ENCODE peak calls at places on chromosomes 3 and 15, in five cellular contexts. One of them, this sample, is unnamed.
A peak's percentile ranks its signal among the peaks of the same experiment; 100 is the strongest.

GRCh38 chr15:50262533-50262932 is 3.0 kb downstream of the HDC start:
- DNase-seq in body of pancreas: no peak
- DNase-seq in OCI-LY7: no peak
- DNase-seq in spleen: no peak
- DNase-seq in endothelial cell of umbilical vein: no peak
- DNase-seq in this sample: no peak

GRCh38 chr3:11553436-11554235 is 90.1 kb downstream of the VGLL4 start:
- DNase-seq in body of pancreas: peak; percentile 51
- DNase-seq in OCI-LY7: no peak
- DNase-seq in spleen: peak; percentile 70
- DNase-seq in endothelial cell of umbilical vein: peak; percentile 46
- DNase-seq in this sample: no peak

GRCh38 chr3:80014576-80014975 is 246.8 kb upstream of the ROBO1 start:
- DNase-seq in body of pancreas: no peak
- DNase-seq in OCI-LY7: no peak
- DNase-seq in spleen: no peak
- DNase-seq in endothelial cell of umbilical vein: no peak
- DNase-seq in this sample: no peak

GRCh38 chr3:184320099-184320445 is 5.7 kb downstream of the EIF4G1 start:
- DNase-seq in body of pancreas: peak; percentile 98
- DNase-seq in OCI-LY7: no peak
- DNase-seq in spleen: peak; percentile 93
- DNase-seq in endothelial cell of umbilical vein: peak; percentile 94
- DNase-seq in this sample: peak; percentile 92

GRCh38 chr3:140351466-140351865 is 326.4 kb upstream of the TRIM42 start:
- DNase-seq in body of pancreas: no peak
- DNase-seq in OCI-LY7: no peak
- DNase-seq in spleen: no peak
- DNase-seq in endothelial cell of umbilical vein: no peak
- DNase-seq in this sample: no peak

GRCh38 chr3:143850877-143851276 is 2.6 kb upstream of the SLC9A9 start:
- DNase-seq in body of pancreas: no peak
- DNase-seq in OCI-LY7: no peak
- DNase-seq in spleen: no peak
- DNase-seq in endothelial cell of umbilical vein: no peak
- DNase-seq in this sample: no peak

GRCh38 chr3:30908466-30909037 is 14.1 kb upstream of the GADL1 start:
- DNase-seq in body of pancreas: no peak
- DNase-seq in OCI-LY7: no peak
- DNase-seq in spleen: no peak
- DNase-seq in endothelial cell of umbilical vein: no peak
- DNase-seq in this sample: no peak

GRCh38 chr3:69370156-69370944 is 15.5 kb downstream of the FRMD4B start:
- DNase-seq in body of pancreas: peak; percentile 39
- DNase-seq in OCI-LY7: no peak
- DNase-seq in spleen: peak; percentile 95
- DNase-seq in endothelial cell of umbilical vein: peak; percentile 66
- DNase-seq in this sample: no peak

GRCh38 chr3:29279830-29280229 is 1.0 kb upstream of the RBMS3 start:
- DNase-seq in body of pancreas: no peak
- DNase-seq in OCI-LY7: peak; percentile 62
- DNase-seq in spleen: no peak
- DNase-seq in endothelial cell of umbilical vein: peak; percentile 26
- DNase-seq in this sample: no peak

GRCh38 chr3:5016218-5017161 is 37.3 kb downstream of the BHLHE40 start:
- DNase-seq in body of pancreas: peak; percentile 46
- DNase-seq in OCI-LY7: peak; percentile 45
- DNase-seq in spleen: peak; percentile 83
- DNase-seq in endothelial cell of umbilical vein: peak; percentile 85
- DNase-seq in this sample: no peak

GRCh38 chr3:80770106-80771079 is 991.1 kb downstream of the GBE1 start:
- DNase-seq in body of pancreas: no peak
- DNase-seq in OCI-LY7: no peak
- DNase-seq in spleen: no peak
- DNase-seq in endothelial cell of umbilical vein: no peak
- DNase-seq in this sample: no peak

GRCh38 chr3:40690696-40691597 is 166.2 kb downstream of the ZNF621 start:
- DNase-seq in body of pancreas: peak; percentile 14
- DNase-seq in OCI-LY7: no peak
- DNase-seq in spleen: no peak
- DNase-seq in endothelial cell of umbilical vein: no peak
- DNase-seq in this sample: no peak

GRCh38 chr15:74892313-74892712 is 2.5 kb downstream of the MPI start:
- DNase-seq in body of pancreas: peak; percentile 50
- DNase-seq in OCI-LY7: no peak
- DNase-seq in spleen: no peak
- DNase-seq in endothelial cell of umbilical vein: no peak
- DNase-seq in this sample: no peak

GRCh38 chr3:38143511-38143910 is 5.0 kb downstream of the MYD88 start:
- DNase-seq in body of pancreas: no peak
- DNase-seq in OCI-LY7: no peak
- DNase-seq in spleen: no peak
- DNase-seq in endothelial cell of umbilical vein: no peak
- DNase-seq in this sample: no peak

GRCh38 chr15:87348746-87349145 is 907.8 kb downstream of the NTRK3 start:
- DNase-seq in body of pancreas: no peak
- DNase-seq in OCI-LY7: no peak
- DNase-seq in spleen: no peak
- DNase-seq in endothelial cell of umbilical vein: no peak
- DNase-seq in this sample: no peak

GRCh38 chr3:39900462-39901002 is 91.1 kb downstream of the MYRIP start:
- DNase-seq in body of pancreas: no peak
- DNase-seq in OCI-LY7: no peak
- DNase-seq in spleen: no peak
- DNase-seq in endothelial cell of umbilical vein: no peak
- DNase-seq in this sample: no peak

GRCh38 chr3:30611613-30612421 is 5.4 kb downstream of the TGFBR2 start:
- DNase-seq in body of pancreas: no peak
- DNase-seq in OCI-LY7: peak; percentile 56
- DNase-seq in spleen: no peak
- DNase-seq in endothelial cell of umbilical vein: no peak
- DNase-seq in this sample: no peak

GRCh38 chr15:88309363-88309762 is 52.8 kb upstream of the NTRK3 start:
- DNase-seq in body of pancreas: no peak
- DNase-seq in OCI-LY7: no peak
- DNase-seq in spleen: no peak
- DNase-seq in endothelial cell of umbilical vein: no peak
- DNase-seq in this sample: no peak

GRCh38 chr15:43872416-43873020 is 45.7 kb downstream of the WDR76 start:
- DNase-seq in body of pancreas: peak; percentile 48
- DNase-seq in OCI-LY7: peak; percentile 57
- DNase-seq in spleen: no peak
- DNase-seq in endothelial cell of umbilical vein: peak; percentile 70
- DNase-seq in this sample: peak; percentile 75

GRCh38 chr3:49411550-49411967 is 217 bp downstream of the RHOA start:
- DNase-seq in body of pancreas: peak; percentile 64
- DNase-seq in OCI-LY7: peak; percentile 77
- DNase-seq in spleen: peak; percentile 95
- DNase-seq in endothelial cell of umbilical vein: no peak
- DNase-seq in this sample: peak; percentile 26

GRCh38 chr3:22606938-22607337 is 596.2 kb upstream of the UBE2E2 start:
- DNase-seq in body of pancreas: no peak
- DNase-seq in OCI-LY7: no peak
- DNase-seq in spleen: no peak
- DNase-seq in endothelial cell of umbilical vein: no peak
- DNase-seq in this sample: no peak

GRCh38 chr3:138914870-138915502 is 32.0 kb downstream of the FOXL2 start:
- DNase-seq in body of pancreas: no peak
- DNase-seq in OCI-LY7: no peak
- DNase-seq in spleen: no peak
- DNase-seq in endothelial cell of umbilical vein: peak; percentile 88
- DNase-seq in this sample: no peak

GRCh38 chr3:140276698-140277097 is 341.7 kb downstream of the CLSTN2 start:
- DNase-seq in body of pancreas: no peak
- DNase-seq in OCI-LY7: peak; percentile 19
- DNase-seq in spleen: no peak
- DNase-seq in endothelial cell of umbilical vein: peak; percentile 5
- DNase-seq in this sample: peak; percentile 22

GRCh38 chr3:35071768-35072167 is 567.6 kb upstream of the ARPP21 start:
- DNase-seq in body of pancreas: no peak
- DNase-seq in OCI-LY7: no peak
- DNase-seq in spleen: no peak
- DNase-seq in endothelial cell of umbilical vein: no peak
- DNase-seq in this sample: no peak

GRCh38 chr15:38658431-38658830 is 93.8 kb upstream of the RASGRP1 start:
- DNase-seq in body of pancreas: no peak
- DNase-seq in OCI-LY7: no peak
- DNase-seq in spleen: no peak
- DNase-seq in endothelial cell of umbilical vein: no peak
- DNase-seq in this sample: no peak

GRCh38 chr3:108569336-108569735 is 19.9 kb downstream of the CIP2A start:
- DNase-seq in body of pancreas: no peak
- DNase-seq in OCI-LY7: no peak
- DNase-seq in spleen: no peak
- DNase-seq in endothelial cell of umbilical vein: no peak
- DNase-seq in this sample: no peak

GRCh38 chr3:116877968-116878367 is 168.4 kb downstream of the TUSC7 start:
- DNase-seq in body of pancreas: no peak
- DNase-seq in OCI-LY7: no peak
- DNase-seq in spleen: no peak
- DNase-seq in endothelial cell of umbilical vein: no peak
- DNase-seq in this sample: no peak

GRCh38 chr15:69573815-69574472 is 121.3 kb downstream of the RPLP1 start:
- DNase-seq in body of pancreas: no peak
- DNase-seq in OCI-LY7: no peak
- DNase-seq in spleen: no peak
- DNase-seq in endothelial cell of umbilical vein: no peak
- DNase-seq in this sample: no peak

GRCh38 chr3:87268646-87269211 is 7.7 kb downstream of the POU1F1 start:
- DNase-seq in body of pancreas: no peak
- DNase-seq in OCI-LY7: no peak
- DNase-seq in spleen: no peak
- DNase-seq in endothelial cell of umbilical vein: no peak
- DNase-seq in this sample: no peak

GRCh38 chr3:79477242-79477641 is 290.6 kb downstream of the ROBO1 start:
- DNase-seq in body of pancreas: no peak
- DNase-seq in OCI-LY7: no peak
- DNase-seq in spleen: no peak
- DNase-seq in endothelial cell of umbilical vein: no peak
- DNase-seq in this sample: no peak

GRCh38 chr15:30956216-30956803 is 35.1 kb downstream of the MTMR10 start:
- DNase-seq in body of pancreas: no peak
- DNase-seq in OCI-LY7: no peak
- DNase-seq in spleen: no peak
- DNase-seq in endothelial cell of umbilical vein: no peak
- DNase-seq in this sample: no peak

GRCh38 chr15:79093352-79093935 is 2.9 kb upstream of the RASGRF1 start:
- DNase-seq in body of pancreas: no peak
- DNase-seq in OCI-LY7: no peak
- DNase-seq in spleen: peak; percentile 33
- DNase-seq in endothelial cell of umbilical vein: no peak
- DNase-seq in this sample: no peak

GRCh38 chr3:143970773-143971366 is 753 bp upstream of the DIPK2A start:
- DNase-seq in body of pancreas: peak; percentile 46
- DNase-seq in OCI-LY7: peak; percentile 71
- DNase-seq in spleen: peak; percentile 94
- DNase-seq in endothelial cell of umbilical vein: peak; percentile 74
- DNase-seq in this sample: peak; percentile 66

GRCh38 chr3:38003371-38003816 is 12.8 kb downstream of the VILL start:
- DNase-seq in body of pancreas: peak; percentile 76
- DNase-seq in OCI-LY7: peak; percentile 54
- DNase-seq in spleen: peak; percentile 90
- DNase-seq in endothelial cell of umbilical vein: peak; percentile 17
- DNase-seq in this sample: peak; percentile 45

DNA sequence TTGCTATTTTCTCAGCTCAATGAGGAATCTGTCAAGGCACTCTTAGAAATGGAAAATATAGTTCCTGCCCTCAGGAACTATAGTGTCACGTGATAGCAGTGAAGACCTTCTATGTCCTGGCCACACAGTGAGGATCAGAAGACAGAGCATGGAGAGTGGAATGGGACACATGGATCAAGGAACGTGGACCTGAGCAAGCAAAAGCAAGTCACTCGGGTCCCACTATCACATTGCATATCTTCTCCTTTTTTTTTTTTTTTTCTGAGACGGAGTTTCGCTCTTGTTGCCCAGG is 21.2 kb downstream of the SMAD3 start:
- DNase-seq in body of pancreas: no peak
- DNase-seq in OCI-LY7: no peak
- DNase-seq in spleen: no peak
- DNase-seq in endothelial cell of umbilical vein: no peak
- DNase-seq in this sample: no peak
- H3K4me1 ChIP-seq in body of pancreas: peaks cover 95% of the 10 kb centered on the region
- H3K4me1 ChIP-seq in OCI-LY7: peaks cover 94% of the 10 kb centered on the region
- H3K4me1 ChIP-seq in spleen: peaks cover 88% of the 10 kb centered on the region
- H3K4me1 ChIP-seq in endothelial cell of umbilical vein: peaks cover 84% of the 10 kb centered on the region
- H3K4me1 ChIP-seq in this sample: peaks cover 16% of the 10 kb centered on the region

GRCh38 chr15:64653757-64654156 is 121.6 kb downstream of the RBPMS2 start:
- DNase-seq in body of pancreas: no peak
- DNase-seq in OCI-LY7: peak; percentile 14
- DNase-seq in spleen: no peak
- DNase-seq in endothelial cell of umbilical vein: peak; percentile 57
- DNase-seq in this sample: no peak
- TF ChIP-seq CTCF in body of pancreas: peak; percentile 53
- TF ChIP-seq CTCF in OCI-LY7: peak; percentile 71
- TF ChIP-seq CTCF in spleen: peak; percentile 21
- TF ChIP-seq CTCF in endothelial cell of umbilical vein: no peak
- TF ChIP-seq CTCF in this sample: peak; percentile 38

GRCh38 chr3:183116051-183116614 is 16.8 kb upstream of the MCCC1 start:
- DNase-seq in body of pancreas: peak; percentile 69
- DNase-seq in OCI-LY7: peak; percentile 99
- DNase-seq in spleen: peak; percentile 92
- DNase-seq in endothelial cell of umbilical vein: peak; percentile 41
- DNase-seq in this sample: peak; percentile 76
- H3K4me3 ChIP-seq in body of pancreas: no peak overlapping the region
- H3K4me3 ChIP-seq in OCI-LY7: peak overlapping the region; percentile 56
- H3K4me3 ChIP-seq in spleen: no peak overlapping the region
- H3K4me3 ChIP-seq in endothelial cell of umbilical vein: no peak overlapping the region
- H3K4me3 ChIP-seq in this sample: peak overlapping the region; percentile 63

GRCh38 chr3:52253314-52254260 is 8.0 kb downstream of the PPM1M start:
- DNase-seq in body of pancreas: no peak
- DNase-seq in OCI-LY7: peak; percentile 91
- DNase-seq in spleen: peak; percentile 94
- DNase-seq in endothelial cell of umbilical vein: peak; percentile 22
- DNase-seq in this sample: no peak
- H3K4me1 ChIP-seq in body of pancreas: no peaks in the 10 kb centered on the region
- H3K4me1 ChIP-seq in OCI-LY7: peaks cover 23% of the 10 kb centered on the region
- H3K4me1 ChIP-seq in spleen: peaks cover 20% of the 10 kb centered on the region
- H3K4me1 ChIP-seq in endothelial cell of umbilical vein: peaks cover 5% of the 10 kb centered on the region
- H3K4me1 ChIP-seq in this sample: no peaks in the 10 kb centered on the region

GRCh38 chr3:149179225-149179624 is 42.4 kb downstream of the CP start:
- DNase-seq in body of pancreas: no peak
- DNase-seq in OCI-LY7: no peak
- DNase-seq in spleen: no peak
- DNase-seq in endothelial cell of umbilical vein: peak; percentile 65
- DNase-seq in this sample: no peak
- TF ChIP-seq CTCF in body of pancreas: no peak
- TF ChIP-seq CTCF in OCI-LY7: no peak
- TF ChIP-seq CTCF in spleen: no peak
- TF ChIP-seq CTCF in endothelial cell of umbilical vein: no peak
- TF ChIP-seq CTCF in this sample: no peak

This sample was measured in BE2C.